ENCODE peak calls at places on chromosomes 2 and 18, in five cellular contexts. A is body of pancreas, V is GM12878, R is dorsolateral prefrontal cortex, Z is AG09319. Y is an unnamed sample.

GRCh38 chr18:23690505-23691068 is 1.3 kb downstream of the LAMA3 start:
- DNase-seq in A (no peak), V (no peak), R (no peak), Z (no peak), Y (no peak)

GRCh38 chr2:157839162-157839801 is 36.8 kb downstream of the ACVR1 start:
- DNase-seq in A (no peak), V (no peak), R (no peak), Z (no peak), Y (peak)

GRCh38 chr2:31931916-31932315 is 78.9 kb downstream of the MEMO1 start:
- DNase-seq in A (no peak), V (no peak), R (no peak), Z (no peak), Y (no peak)

GRCh38 chr2:215425021-215425782 is 10.7 kb downstream of the FN1 start:
- DNase-seq in A (no peak), V (no peak), R (no peak), Z (no peak), Y (no peak)

GRCh38 chr2:16773080-16773713 is 107.6 kb upstream of the CYRIA start:
- DNase-seq in A (peak), V (no peak), R (peak), Z (no peak), Y (peak)

GRCh38 chr2:42827647-42828486 is 35.5 kb upstream of the HAAO start:
- DNase-seq in A (peak), V (no peak), R (peak), Z (no peak), Y (peak)

GRCh38 chr18:702957-703659 is 9.3 kb downstream of the ENOSF1 start:
- DNase-seq in A (no peak), V (no peak), R (no peak), Z (peak), Y (no peak)

GRCh38 chr2:226478121-226478809 is 321.4 kb downstream of the IRS1 start:
- DNase-seq in A (peak), V (no peak), R (no peak), Z (peak), Y (no peak)

GRCh38 chr2:120978359-120979050 is 242.8 kb downstream of the GLI2 start:
- DNase-seq in A (no peak), V (no peak), R (no peak), Z (no peak), Y (no peak)

GRCh38 chr2:54772531-54772930 is 49.1 kb downstream of the EML6 start:
- DNase-seq in A (no peak), V (no peak), R (no peak), Z (no peak), Y (no peak)

GRCh38 chr2:203280428-203281064 is 41.7 kb downstream of the CYP20A1 start:
- DNase-seq in A (no peak), V (no peak), R (no peak), Z (no peak), Y (no peak)

GRCh38 chr2:73285162-73285739 is 973 bp upstream of the FBXO41 start:
- DNase-seq in A (peak), V (peak), R (no peak), Z (no peak), Y (no peak)

GRCh38 chr18:79928563-79928960 is 22.9 kb downstream of the SLC66A2 start:
- DNase-seq in A (peak), V (no peak), R (no peak), Z (no peak), Y (no peak)

GRCh38 chr18:45399146-45399545 is 216.1 kb upstream of the SLC14A2 start:
- DNase-seq in A (no peak), V (no peak), R (no peak), Z (no peak), Y (no peak)

GRCh38 chr2:142495141-142495540 is 364.3 kb upstream of the LRP1B start:
- DNase-seq in A (no peak), V (no peak), R (no peak), Z (no peak), Y (no peak)

GRCh38 chr18:5710676-5711075 is 166.9 kb upstream of the EPB41L3 start:
- DNase-seq in A (no peak), V (no peak), R (no peak), Z (no peak), Y (no peak)

GRCh38 chr2:33022989-33023731 is 76.4 kb downstream of the LTBP1 start:
- DNase-seq in A (no peak), V (no peak), R (no peak), Z (no peak), Y (no peak)

GRCh38 chr2:156935611-156936010 is 321.9 kb upstream of the GALNT5 start:
- DNase-seq in A (no peak), V (no peak), R (no peak), Z (no peak), Y (no peak)

GRCh38 chr2:65265090-65266045 is 37.7 kb downstream of the ACTR2 start:
- DNase-seq in A (peak), V (peak), R (peak), Z (peak), Y (no peak)

GRCh38 chr18:74898965-74899364 is 301.3 kb downstream of the ZNF407 start:
- DNase-seq in A (no peak), V (no peak), R (no peak), Z (no peak), Y (no peak)

GRCh38 chr2:202278036-202278760 is 12.6 kb downstream of the NOP58 start:
- DNase-seq in A (no peak), V (no peak), R (no peak), Z (no peak), Y (no peak)

GRCh38 chr2:42835577-42836371 is 43.4 kb upstream of the HAAO start:
- DNase-seq in A (peak), V (no peak), R (no peak), Z (peak), Y (no peak)

GRCh38 chr2:202203348-202203747 is 35.0 kb downstream of the SUMO1 start:
- DNase-seq in A (no peak), V (no peak), R (no peak), Z (no peak), Y (no peak)

GRCh38 chr2:108919571-108920373 is 69.2 kb downstream of the EDAR start:
- DNase-seq in A (no peak), V (no peak), R (no peak), Z (no peak), Y (no peak)

GRCh38 chr2:219632758-219633101 is 5.3 kb downstream of the SLC4A3 start:
- DNase-seq in A (no peak), V (no peak), R (peak), Z (no peak), Y (no peak)

GRCh38 chr2:110904410-110905148 is 172.2 kb downstream of the ACOXL start:
- DNase-seq in A (no peak), V (no peak), R (no peak), Z (no peak), Y (no peak)

GRCh38 chr18:54647176-54647575 is 56.1 kb downstream of the DYNAP start:
- DNase-seq in A (peak), V (no peak), R (no peak), Z (no peak), Y (no peak)

GRCh38 chr2:137672961-137673552 is 291.2 kb upstream of the HNMT start:
- DNase-seq in A (no peak), V (no peak), R (no peak), Z (no peak), Y (no peak)

GRCh38 chr2:122660786-122661634 is 905.6 kb downstream of the TSN start:
- DNase-seq in A (no peak), V (no peak), R (no peak), Z (no peak), Y (peak)

GRCh38 chr18:47531759-47532158 is 280.3 kb upstream of the SKOR2 start:
- DNase-seq in A (no peak), V (no peak), R (no peak), Z (no peak), Y (no peak)

GRCh38 chr2:29786361-29786760 is 135.0 kb downstream of the ALK start:
- DNase-seq in A (no peak), V (no peak), R (no peak), Z (no peak), Y (no peak)

GRCh38 chr2:86350751-86351150 is 13.3 kb upstream of the REEP1 start:
- DNase-seq in A (no peak), V (no peak), R (no peak), Z (no peak), Y (no peak)

GRCh38 chr2:185179783-185180182 is 558.8 kb upstream of the FSIP2 start:
- DNase-seq in A (no peak), V (no peak), R (no peak), Z (no peak), Y (no peak)

GRCh38 chr2:20267529-20267928 is 42.6 kb upstream of the SDC1 start:
- DNase-seq in A (no peak), V (no peak), R (no peak), Z (no peak), Y (no peak)
- TF ChIP-seq CTCF in A (no peak), V (no peak), R (no peak), Z (no peak), Y (no peak)

GRCh38 chr2:187966924-187967323 is 324.8 kb upstream of the GULP1 start:
- DNase-seq in A (no peak), V (no peak), R (no peak), Z (no peak), Y (no peak)

GRCh38 chr2:187976259-187976658 is 315.4 kb upstream of the GULP1 start:
- DNase-seq in A (no peak), V (no peak), R (no peak), Z (no peak), Y (no peak)

GRCh38 chr2:187976667-187977333 is 314.9 kb upstream of the GULP1 start:
- DNase-seq in A (no peak), V (no peak), R (no peak), Z (no peak), Y (no peak)

GRCh38 chr2:187971893-187972292 is 319.8 kb upstream of the GULP1 start:
- DNase-seq in A (no peak), V (no peak), R (no peak), Z (no peak), Y (no peak)
- TF ChIP-seq CTCF in A (no peak), V (no peak), R (no peak), Z (no peak), Y (no peak)

DNA sequence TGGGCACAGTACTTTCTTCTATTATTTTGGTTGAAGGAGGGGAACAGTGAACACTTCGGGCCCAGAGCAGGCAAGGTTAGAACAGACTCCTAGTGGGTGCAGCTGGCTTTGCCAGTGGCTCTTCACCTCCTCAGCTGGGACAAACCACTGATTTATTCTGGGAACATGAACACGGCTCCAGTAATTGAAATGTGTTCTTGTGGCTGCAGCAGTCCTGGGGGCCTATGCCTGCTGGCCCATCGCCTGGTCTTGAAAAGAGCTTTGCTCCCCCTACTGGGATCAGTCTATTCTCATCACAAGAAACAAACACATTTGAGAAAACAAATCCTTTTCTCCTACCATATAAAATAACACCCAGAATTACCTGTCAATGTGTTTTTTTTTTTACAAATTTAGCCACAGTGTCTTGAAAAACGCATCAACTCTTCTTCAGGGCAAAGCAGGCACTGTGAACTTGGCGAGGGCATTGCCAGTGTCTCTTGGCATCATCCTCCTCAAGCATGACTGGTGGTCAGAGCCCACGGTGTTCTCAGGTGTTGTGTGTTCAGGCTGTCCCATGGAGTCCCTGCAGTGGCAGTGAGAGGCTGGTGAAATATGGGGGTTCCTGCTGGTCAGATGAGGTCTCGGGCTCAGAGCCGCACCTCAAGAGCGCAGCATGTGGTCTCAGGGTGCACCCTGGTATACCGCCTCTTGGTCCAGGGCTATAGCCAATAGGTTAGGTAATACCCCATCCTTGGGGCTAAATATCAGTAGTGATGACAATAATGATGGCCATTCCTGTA is 51.3 kb downstream of the RNF144A start:
- DNase-seq in A (no peak), V (no peak), R (peak), Z (no peak), Y (no peak)
- TF ChIP-seq CTCF in A (no peak), V (no peak), R (no peak), Z (no peak), Y (no peak)

GRCh38 chr2:164840458-164840929 is 1.1 kb downstream of the COBLL1 start:
- DNase-seq in A (peak), V (no peak), R (no peak), Z (no peak), Y (no peak)

GRCh38 chr2:164841719-164842623 is at the start of gene COBLL1:
- DNase-seq in A (peak), V (no peak), R (peak), Z (no peak), Y (peak)

GRCh38 chr2:164839914-164840457 is 1.6 kb downstream of the COBLL1 start:
- DNase-seq in A (peak), V (no peak), R (no peak), Z (no peak), Y (no peak)

GRCh38 chr2:164842624-164842966 is 972 bp upstream of the COBLL1 start:
- DNase-seq in A (no peak), V (no peak), R (no peak), Z (no peak), Y (no peak)

GRCh38 chr2:164840930-164841718 is 499 bp downstream of the COBLL1 start:
- DNase-seq in A (peak), V (no peak), R (no peak), Z (no peak), Y (peak)
- TF ChIP-seq CTCF in A (peak), V (no peak), R (no peak), Z (no peak), Y (peak)

DNA sequence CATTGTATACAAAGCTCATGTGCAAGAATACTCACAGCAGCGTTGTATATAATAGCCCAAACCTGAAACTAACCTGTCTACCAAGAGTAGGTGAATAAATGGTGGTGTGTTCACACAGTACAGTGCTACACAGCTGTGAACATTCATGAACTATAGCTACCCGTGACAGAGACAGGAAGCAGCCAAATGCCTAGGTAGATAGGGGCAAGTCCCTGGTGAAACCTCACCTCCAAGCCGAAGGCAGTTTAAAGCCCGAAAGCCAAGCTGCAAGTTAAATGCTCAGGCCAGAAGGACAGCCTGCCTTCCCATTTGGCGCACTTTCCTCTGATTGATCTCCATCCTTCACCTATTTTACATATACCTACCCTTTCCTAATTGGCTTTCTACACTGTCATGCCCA is 36.5 kb upstream of the IMPA2 start:
- DNase-seq in A (no peak), V (no peak), R (no peak), Z (no peak), Y (no peak)
- TF ChIP-seq CTCF in A (no peak), V (no peak), R (no peak), Z (no peak), Y (no peak)